ENCODE peak calls at places on chromosomes 4 and X, in ten cellular contexts. J, E, B, F, C, Q, M, G, K and P are unnamed samples.

GRCh38 chrX:4277122-4277521 is 563.7 kb upstream of the PRKX start:
- DNase-seq in C (no peak), K (no peak), E (no peak), J (no peak), G (peak), B (no peak), M (no peak), Q (no peak), F (no peak), P (no peak)

GRCh38 chrX:24838624-24839023 is 144.9 kb downstream of the POLA1 start:
- DNase-seq in K (no peak), M (no peak), Q (no peak), J (peak), F (no peak), B (no peak), C (peak), G (peak), E (no peak), P (no peak)

GRCh38 chr4:39181905-39182638 is at the start of gene WDR19:
- DNase-seq in E (peak), M (peak), J (peak), B (peak), C (peak), Q (peak), F (peak), G (peak), K (peak), P (peak)

GRCh38 chrX:80471582-80471981 is 51.3 kb downstream of the TENT5D start:
- DNase-seq in Q (no peak), G (no peak), J (no peak), C (no peak), K (no peak), F (no peak), M (no peak), B (no peak), E (no peak), P (no peak)

GRCh38 chr4:102453827-102454226 is 47.3 kb upstream of the NFKB1 start:
- DNase-seq in E (no peak), M (no peak), K (no peak), G (no peak), Q (no peak), B (no peak), F (no peak), J (no peak), C (no peak), P (no peak)

GRCh38 chrX:131764224-131764623 is 220.3 kb downstream of the OR13H1 start:
- DNase-seq in Q (no peak), C (no peak), E (no peak), B (no peak), G (no peak), M (no peak), K (no peak), F (no peak), J (no peak), P (no peak)

GRCh38 chr4:69875986-69876542 is 16.1 kb upstream of the SULT1E1 start:
- DNase-seq in G (no peak), J (no peak), F (no peak), C (no peak), E (no peak), B (no peak), K (no peak), M (no peak), Q (no peak), P (no peak)

GRCh38 chrX:4182010-4182806 is 468.8 kb upstream of the PRKX start:
- DNase-seq in G (no peak), M (no peak), J (no peak), K (no peak), F (no peak), Q (no peak), B (no peak), C (no peak), E (no peak), P (no peak)

GRCh38 chr4:16437836-16438235 is 211.6 kb upstream of the TAPT1 start:
- DNase-seq in J (no peak), G (no peak), F (no peak), B (no peak), C (no peak), K (no peak), M (no peak), Q (no peak), E (no peak), P (no peak)

GRCh38 chr4:76851375-76851774 is 46.6 kb downstream of the SOWAHB start:
- DNase-seq in M (no peak), K (no peak), J (no peak), Q (no peak), B (no peak), C (no peak), E (no peak), F (no peak), G (no peak), P (no peak)

GRCh38 chr4:32423267-32423666 is 1703.1 kb downstream of the PCDH7 start:
- DNase-seq in B (no peak), Q (no peak), M (no peak), K (no peak), E (no peak), C (no peak), F (no peak), J (no peak), G (no peak), P (no peak)